ENCODE peak calls at places on chromosome 21, in six cellular contexts. G, A, Y, L, I and P are unnamed samples.

GRCh38 chr21:35303085-35303484 is 254.0 kb upstream of the RUNX1 start:
- DNase-seq in G (peak), A (peak), Y (no peak), L (no peak), I (no peak), P (no peak)

GRCh38 chr21:28737671-28738279 is 254.9 kb downstream of the LTN1 start:
- DNase-seq in G (no peak), A (peak), Y (no peak), L (no peak), I (no peak), P (no peak)

GRCh38 chr21:24290151-24290833 is 1317.0 kb downstream of the MRPL39 start:
- DNase-seq in G (no peak), A (no peak), Y (no peak), L (no peak), I (no peak), P (no peak)

GRCh38 chr21:34965200-34966174 is 83.6 kb downstream of the RUNX1 start:
- DNase-seq in G (peak), A (peak), Y (no peak), L (peak), I (no peak), P (no peak)

GRCh38 chr21:14600569-14601308 is 54.6 kb upstream of the SAMSN1 start:
- DNase-seq in G (no peak), A (no peak), Y (no peak), L (no peak), I (no peak), P (no peak)

GRCh38 chr21:38490411-38491020 is 7.8 kb downstream of the ERG start:
- DNase-seq in G (no peak), A (no peak), Y (no peak), L (peak), I (no peak), P (no peak)

GRCh38 chr21:26923986-26924385 is 42.9 kb downstream of the ADAMTS5 start:
- DNase-seq in G (no peak), A (no peak), Y (no peak), L (no peak), I (no peak), P (no peak)

GRCh38 chr21:33478858-33479678 is 706 bp downstream of the TMEM50B start:
- DNase-seq in G (peak), A (peak), Y (no peak), L (peak), I (peak), P (no peak)

GRCh38 chr21:22342855-22343254 is 1344.6 kb downstream of the NCAM2 start:
- DNase-seq in G (no peak), A (peak), Y (no peak), L (no peak), I (no peak), P (no peak)

GRCh38 chr21:33682992-33683627 is 40.8 kb downstream of the ITSN1 start:
- DNase-seq in G (peak), A (peak), Y (no peak), L (no peak), I (no peak), P (no peak)

GRCh38 chr21:37631319-37632117 is 264.9 kb downstream of the DYRK1A start:
- DNase-seq in G (no peak), A (no peak), Y (no peak), L (no peak), I (no peak), P (no peak)

GRCh38 chr21:26194811-26195251 is 24.3 kb upstream of the APP start:
- DNase-seq in G (peak), A (no peak), Y (peak), L (no peak), I (no peak), P (no peak)

GRCh38 chr21:16742116-16742515 is 770.7 kb upstream of the CXADR start:
- DNase-seq in G (no peak), A (peak), Y (no peak), L (no peak), I (no peak), P (no peak)

GRCh38 chr21:32545948-32546441 is 39.3 kb downstream of the TCP10L start:
- DNase-seq in G (peak), A (peak), Y (no peak), L (no peak), I (no peak), P (no peak)

GRCh38 chr21:30714946-30715345 is 3.6 kb downstream of the KRTAP21-3 start:
- DNase-seq in G (no peak), A (no peak), Y (no peak), L (no peak), I (no peak), P (no peak)

GRCh38 chr21:22395965-22396364 is 1397.8 kb downstream of the NCAM2 start:
- DNase-seq in G (no peak), A (no peak), Y (no peak), L (no peak), I (no peak), P (no peak)

GRCh38 chr21:30116474-30116873 is 50.1 kb downstream of the CLDN17 start:
- DNase-seq in G (no peak), A (no peak), Y (no peak), L (no peak), I (no peak), P (no peak)

GRCh38 chr21:25573409-25574206 is 33.7 kb downstream of the MRPL39 start:
- DNase-seq in G (peak), A (peak), Y (peak), L (peak), I (no peak), P (no peak)

GRCh38 chr21:28805885-28806284 is 186.8 kb downstream of the LTN1 start:
- DNase-seq in G (peak), A (peak), Y (peak), L (no peak), I (no peak), P (no peak)

GRCh38 chr21:35275776-35276175 is 226.7 kb upstream of the RUNX1 start:
- DNase-seq in G (no peak), A (peak), Y (no peak), L (no peak), I (no peak), P (no peak)

GRCh38 chr21:34670962-34671348 is 2.2 kb downstream of the CLIC6 start:
- DNase-seq in G (no peak), A (no peak), Y (no peak), L (no peak), I (no peak), P (no peak)

GRCh38 chr21:39527664-39528381 is 76.1 kb downstream of the SH3BGR start:
- DNase-seq in G (no peak), A (no peak), Y (no peak), L (no peak), I (no peak), P (no peak)

GRCh38 chr21:29547998-29548397 is 249.3 kb downstream of the BACH1 start:
- DNase-seq in G (no peak), A (no peak), Y (no peak), L (no peak), I (no peak), P (no peak)

GRCh38 chr21:27275294-27275927 is 308.5 kb upstream of the ADAMTS5 start:
- DNase-seq in G (peak), A (peak), Y (peak), L (peak), I (no peak), P (no peak)

GRCh38 chr21:31429500-31429899 is 85.4 kb upstream of the TIAM1 start:
- DNase-seq in G (peak), A (no peak), Y (no peak), L (no peak), I (no peak), P (no peak)

GRCh38 chr21:38825901-38826300 is 20.2 kb downstream of the ETS2 start:
- DNase-seq in G (no peak), A (no peak), Y (no peak), L (no peak), I (no peak), P (no peak)

GRCh38 chr21:25818156-25818950 is 83.6 kb downstream of the GABPA start:
- DNase-seq in G (no peak), A (no peak), Y (no peak), L (no peak), I (no peak), P (no peak)

GRCh38 chr21:26146681-26147080 is 23.9 kb downstream of the APP start:
- DNase-seq in G (no peak), A (no peak), Y (no peak), L (no peak), I (no peak), P (no peak)

DNA sequence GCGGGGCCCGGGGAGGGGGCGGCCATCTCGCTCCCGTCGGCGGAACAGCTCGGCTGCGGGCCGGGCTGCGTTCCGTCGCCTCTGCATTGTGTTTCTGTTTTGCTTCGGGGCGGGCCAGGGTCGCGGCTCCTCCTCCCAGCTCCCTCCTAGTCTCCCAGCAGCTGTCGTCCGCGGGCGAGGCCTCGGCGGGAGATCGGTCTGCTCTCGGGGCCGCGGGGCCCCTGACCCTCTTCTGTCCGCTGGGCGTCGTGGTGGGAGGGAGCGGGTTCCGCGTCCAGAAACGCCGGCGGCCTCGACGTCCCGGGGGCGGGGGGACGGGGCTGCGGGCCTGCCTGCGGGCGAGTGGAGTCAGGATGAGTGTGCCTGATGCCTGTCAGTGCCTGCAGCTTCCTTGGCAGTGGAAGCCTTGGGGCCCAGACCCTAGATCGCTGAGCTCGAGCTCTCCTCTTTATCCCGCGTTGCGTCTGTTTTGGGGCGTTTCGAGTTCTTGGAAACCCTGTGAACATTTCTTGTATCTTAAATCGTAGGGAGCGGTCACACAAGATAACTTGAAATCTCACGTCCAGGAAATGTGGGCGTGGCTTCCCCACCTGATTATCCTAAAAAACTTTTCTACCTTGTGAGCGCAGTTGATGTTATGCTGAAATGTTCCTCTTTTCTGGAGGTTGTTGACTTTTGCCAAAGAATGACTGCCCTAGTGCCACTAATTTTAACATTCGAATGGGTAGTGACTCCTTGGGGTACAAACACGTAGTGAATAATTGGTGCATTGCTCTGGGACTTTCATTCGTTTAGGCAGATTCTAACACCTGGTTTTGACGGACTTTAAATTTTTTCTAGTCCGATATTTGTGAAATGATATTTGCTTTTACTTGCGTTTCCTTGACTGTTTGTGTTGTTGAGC is 676 bp downstream of the MORC3 start:
- DNase-seq in G (peak), A (peak), Y (peak), L (peak), I (peak), P (peak)
- TF ChIP-seq CTCF in G (no peak), A (no peak), Y (no peak), L (no peak), I (no peak), P (no peak)

DNA sequence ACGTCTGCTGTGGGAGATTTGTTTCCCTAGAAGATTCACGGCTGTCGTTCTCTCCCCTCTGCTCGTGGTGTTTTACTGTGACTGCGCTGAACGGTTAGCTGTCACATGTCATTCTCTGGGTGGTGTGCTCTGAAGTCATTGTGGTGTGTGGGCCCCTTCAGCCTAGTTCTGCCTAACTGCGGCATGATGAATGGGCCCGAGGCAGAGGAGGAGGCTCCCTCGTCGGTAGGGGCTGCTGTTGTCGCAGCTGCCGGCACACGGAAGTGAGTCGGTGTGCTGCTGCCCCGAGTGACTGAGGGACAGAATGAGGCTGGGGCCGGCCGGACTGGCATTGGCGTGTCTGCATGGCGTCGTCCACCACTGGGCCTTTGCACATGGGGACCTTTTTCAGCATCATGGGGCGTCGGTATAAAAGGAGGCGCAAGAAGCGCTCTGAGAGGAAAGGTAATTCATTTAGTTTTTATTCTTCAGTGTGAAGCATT is 77.9 kb downstream of the ADARB1 start:
- DNase-seq in G (no peak), A (peak), Y (no peak), L (peak), I (peak), P (no peak)
- TF ChIP-seq CTCF in G (no peak), A (peak), Y (no peak), L (peak), I (no peak), P (no peak)

GRCh38 chr21:43832648-43833047 is 32.4 kb upstream of the AGPAT3 start:
- DNase-seq in G (no peak), A (no peak), Y (no peak), L (no peak), I (no peak), P (no peak)

GRCh38 chr21:43829161-43829560 is 35.9 kb upstream of the AGPAT3 start:
- DNase-seq in G (no peak), A (no peak), Y (no peak), L (no peak), I (no peak), P (no peak)

GRCh38 chr21:43832158-43832550 is 32.9 kb upstream of the AGPAT3 start:
- DNase-seq in G (no peak), A (no peak), Y (no peak), L (no peak), I (no peak), P (no peak)

GRCh38 chr21:43827015-43827611 is 37.7 kb downstream of the RRP1 start:
- DNase-seq in G (peak), A (peak), Y (peak), L (no peak), I (no peak), P (no peak)

DNA sequence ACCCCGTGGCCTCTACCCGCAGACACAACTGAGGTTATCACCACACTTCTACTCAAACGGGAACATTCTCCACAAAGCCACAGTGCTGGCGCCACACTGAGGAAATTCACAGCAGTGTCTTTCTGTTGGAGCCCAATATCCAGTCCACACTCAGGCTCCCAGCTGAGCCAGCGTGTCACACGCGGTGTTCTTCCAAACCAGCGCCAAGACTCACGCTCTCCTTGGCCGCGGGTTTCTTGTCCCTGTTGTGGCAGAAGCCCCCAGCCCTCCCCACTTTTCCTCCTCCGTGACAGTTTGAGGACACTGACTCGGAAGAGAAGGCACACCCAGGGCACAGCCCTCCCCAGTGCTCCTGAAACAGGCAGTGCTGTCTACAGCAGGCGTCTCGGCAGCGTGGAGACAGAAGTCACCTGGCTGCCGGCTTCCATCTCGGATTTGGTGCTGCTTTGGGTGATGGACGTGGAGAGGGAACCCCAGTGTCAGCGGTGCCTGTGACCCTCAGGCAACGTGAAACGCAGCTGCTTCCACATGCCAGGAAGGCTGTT is 35.4 kb upstream of the AGPAT3 start:
- DNase-seq in G (no peak), A (no peak), Y (no peak), L (peak), I (no peak), P (no peak)
- TF ChIP-seq CTCF in G (no peak), A (no peak), Y (no peak), L (peak), I (no peak), P (no peak)

GRCh38 chr21:42146251-42146805 is 72.6 kb upstream of the ABCG1 start:
- DNase-seq in G (no peak), A (no peak), Y (no peak), L (no peak), I (no peak), P (no peak)

GRCh38 chr21:42144221-42144620 is 73.1 kb downstream of the UMODL1 start:
- DNase-seq in G (no peak), A (no peak), Y (no peak), L (no peak), I (no peak), P (no peak)

GRCh38 chr21:42144679-42145568 is 73.8 kb downstream of the UMODL1 start:
- DNase-seq in G (no peak), A (no peak), Y (no peak), L (no peak), I (no peak), P (no peak)

GRCh38 chr21:42146821-42147220 is 72.1 kb upstream of the ABCG1 start:
- DNase-seq in G (no peak), A (no peak), Y (no peak), L (no peak), I (no peak), P (no peak)

GRCh38 chr21:42145569-42146250 is 73.2 kb upstream of the ABCG1 start:
- DNase-seq in G (peak), A (peak), Y (peak), L (peak), I (peak), P (no peak)
- TF ChIP-seq CTCF in G (peak), A (peak), Y (peak), L (peak), I (peak), P (peak)